ENCODE peak calls at places on chromosomes 12 and 14, in ten cellular contexts. W is gastrocnemius medialis, F is cardiac muscle cell, E is A549, C is uterus, Z is heart right ventricle, P is heart left ventricle, L is right lobe of liver, G is NB4, B is fibroblast of lung. R is an unnamed sample.
A peak's percentile ranks its signal among the peaks of the same experiment; 100 is the strongest.

GRCh38 chr12:47561746-47562145 is 144.1 kb downstream of the RPAP3 start:
- DNase-seq in G (no peak), F (no peak), P (no peak), C (no peak), W (no peak), Z (no peak), E (no peak), B (peak; percentile 40), L (no peak), R (peak; percentile 74)

GRCh38 chr12:107241421-107241820 is 148.1 kb upstream of the CRY1 start:
- DNase-seq in G (no peak), W (no peak), Z (no peak), F (no peak), P (no peak), E (no peak), C (no peak), L (no peak), B (no peak), R (no peak)

GRCh38 chr14:104130974-104131651 is 7.3 kb upstream of the KIF26A start:
- DNase-seq in B (no peak), W (no peak), L (peak; percentile 61), F (peak; percentile 58), E (peak; percentile 65), C (no peak), G (peak; percentile 55), Z (peak; percentile 69), P (peak; percentile 71), R (peak; percentile 56)

GRCh38 chr12:50960130-50960529 is 7.8 kb downstream of the HIGD1C start:
- DNase-seq in F (peak; percentile 19), E (no peak), W (no peak), Z (no peak), P (no peak), G (no peak), B (peak; percentile 29), C (no peak), L (no peak), R (no peak)

GRCh38 chr14:105894125-105894977 is 368.0 kb downstream of the TMEM121 start:
- DNase-seq in E (no peak), W (no peak), L (peak; percentile 11), Z (no peak), B (no peak), C (peak; percentile 4), G (no peak), F (no peak), P (peak; percentile 20), R (no peak)

GRCh38 chr12:75476076-75476475 is 4.5 kb upstream of the GLIPR1 start:
- DNase-seq in P (no peak), E (no peak), F (no peak), Z (no peak), L (no peak), G (no peak), W (no peak), C (no peak), B (no peak), R (no peak)

GRCh38 chr14:68549057-68549421 is 243.8 kb downstream of the ZFP36L1 start:
- DNase-seq in W (peak; percentile 85), E (peak; percentile 51), C (peak; percentile 68), P (no peak), F (no peak), G (no peak), B (peak; percentile 88), Z (no peak), L (no peak), R (peak; percentile 55)

GRCh38 chr12:85179680-85180300 is 100.2 kb upstream of the ALX1 start:
- DNase-seq in L (no peak), C (no peak), F (no peak), G (no peak), B (peak; percentile 62), Z (no peak), E (no peak), W (no peak), P (no peak), R (peak; percentile 12)

GRCh38 chr12:128190614-128191013 is 76.4 kb upstream of the TMEM132C start:
- DNase-seq in B (no peak), G (no peak), L (no peak), C (no peak), W (no peak), P (no peak), E (no peak), F (peak; percentile 65), Z (no peak), R (no peak)

GRCh38 chr14:33062881-33063280 is 124.2 kb downstream of the NPAS3 start:
- DNase-seq in G (no peak), P (no peak), E (no peak), L (no peak), B (peak; percentile 93), F (no peak), C (no peak), W (no peak), Z (no peak), R (peak; percentile 13)

GRCh38 chr14:60590907-60591510 is 58.3 kb downstream of the SIX1 start:
- DNase-seq in P (no peak), F (no peak), C (no peak), B (peak; percentile 67), G (peak; percentile 11), W (no peak), Z (no peak), L (no peak), E (no peak), R (no peak)

GRCh38 chr12:34404377-34405285 is 382.3 kb downstream of the ALG10 start:
- DNase-seq in B (no peak), Z (no peak), W (peak; percentile 1), G (no peak), F (no peak), P (peak; percentile 35), L (peak; percentile 9), E (no peak), C (peak; percentile 3), R (no peak)

GRCh38 chr14:99436247-99437180 is 44.1 kb downstream of the SETD3 start:
- DNase-seq in P (no peak), F (no peak), B (peak; percentile 63), E (no peak), L (no peak), Z (no peak), C (no peak), G (no peak), W (no peak), R (no peak)

GRCh38 chr14:35140718-35141581 is 18.6 kb downstream of the PRORP start:
- DNase-seq in E (no peak), C (no peak), F (no peak), P (no peak), B (peak; percentile 15), L (no peak), G (peak; percentile 32), W (no peak), Z (no peak), R (peak; percentile 36)
- TF ChIP-seq CTCF in E (peak; percentile 31), C (peak; percentile 51), F (peak; percentile 30), P (no peak), B (no peak), L (no peak), G (no peak), W (peak; percentile 50), Z (peak; percentile 67), R (no peak)

DNA sequence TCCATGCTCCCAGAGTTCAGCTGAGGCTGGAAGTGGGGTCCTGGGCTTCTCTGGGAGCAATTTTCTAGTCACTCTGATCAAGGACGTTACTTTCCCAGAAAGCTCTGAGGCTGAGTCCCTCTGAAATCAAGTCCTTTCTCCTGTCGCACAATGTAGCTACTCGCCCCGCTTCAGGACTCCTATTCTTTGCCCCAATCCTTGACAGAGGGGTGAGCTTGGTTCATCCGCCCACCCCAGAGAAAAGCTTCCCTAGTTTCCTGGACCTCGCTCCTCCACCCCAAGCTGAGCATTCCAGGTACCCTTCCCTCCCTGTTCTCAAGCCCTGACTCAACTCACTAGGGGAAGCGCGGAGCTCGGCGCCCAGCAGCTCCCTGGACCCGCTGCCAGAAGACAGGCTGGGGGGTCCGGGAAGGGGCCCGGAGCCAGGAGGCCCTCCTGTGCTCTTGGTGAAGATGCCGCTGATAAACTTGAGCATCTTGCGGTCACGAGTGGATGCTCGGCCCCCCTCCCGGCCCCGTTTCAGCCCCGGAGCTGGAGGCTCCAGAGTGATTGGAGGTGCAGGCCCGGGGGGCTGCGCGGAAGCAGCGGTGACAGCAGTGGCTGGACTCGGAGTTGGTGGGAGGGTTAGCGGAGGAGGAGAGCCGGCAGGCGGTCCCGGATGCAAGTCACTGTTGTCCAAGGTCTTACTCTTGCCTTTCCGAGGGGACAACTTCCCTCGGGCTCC is 1.6 kb downstream of the AGAP2 start:
- DNase-seq in B (no peak), G (no peak), L (no peak), F (no peak), C (no peak), W (no peak), Z (no peak), P (no peak), E (no peak), R (no peak)
- H3K4me3 ChIP-seq in B (no peak overlapping the region), G (no peak overlapping the region), L (no peak overlapping the region), F (no peak overlapping the region), C (no peak overlapping the region), W (peak overlapping the region; percentile 23), Z (peak overlapping the region; percentile 50), P (peak overlapping the region; percentile 41), E (peak overlapping the region; percentile 60), R (no peak overlapping the region)

GRCh38 chr12:108565976-108566375 is 3.6 kb downstream of the ISCU start:
- DNase-seq in B (peak; percentile 68), G (peak; percentile 87), L (peak; percentile 88), Z (peak; percentile 69), W (peak; percentile 92), F (no peak), P (peak; percentile 82), C (peak; percentile 44), E (peak; percentile 48), R (peak; percentile 96)

GRCh38 chr12:108568653-108569154 is 6.3 kb downstream of the ISCU start:
- DNase-seq in F (no peak), E (no peak), C (no peak), W (no peak), L (no peak), G (no peak), B (no peak), Z (no peak), P (no peak), R (no peak)

GRCh38 chr12:108567974-108568652 is 5.7 kb downstream of the ISCU start:
- DNase-seq in B (peak; percentile 72), E (no peak), W (no peak), L (no peak), F (no peak), P (no peak), C (no peak), G (no peak), Z (no peak), R (no peak)

GRCh38 chr12:108566452-108566851 is 4.1 kb downstream of the ISCU start:
- DNase-seq in W (no peak), G (no peak), F (no peak), Z (no peak), P (no peak), L (no peak), C (no peak), E (no peak), B (no peak), R (no peak)

DNA sequence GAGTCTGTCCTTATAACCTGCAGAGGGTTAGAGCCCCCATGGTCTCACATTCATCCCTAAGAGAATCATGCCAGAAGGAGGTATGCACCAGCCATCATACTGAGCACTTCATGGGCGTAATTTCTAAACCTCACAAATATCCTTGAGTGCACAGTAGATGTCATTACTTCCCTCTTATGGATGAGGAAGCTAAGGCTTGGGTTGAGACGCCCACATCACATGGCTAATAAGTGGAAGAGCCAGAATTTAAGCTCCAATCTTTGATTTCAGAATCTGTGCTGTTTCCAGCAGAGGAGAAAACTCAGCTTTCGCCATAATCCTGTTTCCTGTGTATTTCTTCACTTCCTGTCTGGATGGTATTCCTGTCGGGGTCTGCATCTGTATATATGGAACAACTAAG is 5.0 kb downstream of the ISCU start:
- DNase-seq in E (no peak), B (no peak), Z (no peak), G (no peak), W (no peak), F (no peak), C (no peak), P (no peak), L (no peak), R (no peak)
- TF ChIP-seq CTCF in E (no peak), B (no peak), Z (no peak), G (no peak), W (no peak), F (no peak), C (no peak), P (no peak), L (no peak), R (no peak)

GRCh38 chr14:93939304-93940229 is 12.4 kb downstream of the FAM181A start:
- DNase-seq in Z (peak; percentile 72), B (peak; percentile 47), G (peak; percentile 81), W (peak; percentile 78), C (peak; percentile 76), L (peak; percentile 85), F (peak; percentile 83), E (peak; percentile 84), P (peak; percentile 92), R (peak; percentile 73)
- H3K4me3 ChIP-seq in Z (no peak overlapping the region), B (no peak overlapping the region), G (no peak overlapping the region), W (peak overlapping the region; percentile 24), C (no peak overlapping the region), L (peak overlapping the region; percentile 27), F (no peak overlapping the region), E (peak overlapping the region; percentile 40), P (no peak overlapping the region), R (no peak overlapping the region)

R was measured in epithelial cell of esophagus.